ENCODE peak calls at places on chromosomes 7 and 10, in four cellular contexts. One of them, this sample, is unnamed.
A peak's percentile ranks its signal among the peaks of the same experiment; 100 is the strongest.

GRCh38 chr10:46541017-46541661 is 15.3 kb downstream of the GPRIN2 start:
- DNase-seq in heart right ventricle: no peak
- DNase-seq in esophagus squamous epithelium: no peak
- DNase-seq in heart left ventricle: peak; percentile 33
- DNase-seq in this sample: peak; percentile 37

GRCh38 chr7:135368416-135369186 is 135.0 kb downstream of the STRA8 start:
- DNase-seq in heart right ventricle: no peak
- DNase-seq in esophagus squamous epithelium: no peak
- DNase-seq in heart left ventricle: no peak
- DNase-seq in this sample: no peak

GRCh38 chr10:49539320-49539885 is 482 bp upstream of the ERCC6 start:
- DNase-seq in heart right ventricle: peak; percentile 27
- DNase-seq in esophagus squamous epithelium: no peak
- DNase-seq in heart left ventricle: peak; percentile 33
- DNase-seq in this sample: peak; percentile 25

GRCh38 chr7:29194206-29194593 is 375 bp upstream of the CHN2 start:
- DNase-seq in heart right ventricle: no peak
- DNase-seq in esophagus squamous epithelium: no peak
- DNase-seq in heart left ventricle: peak; percentile 26
- DNase-seq in this sample: peak; percentile 15

GRCh38 chr10:93030409-93030808 is 30.2 kb upstream of the CYP26C1 start:
- DNase-seq in heart right ventricle: no peak
- DNase-seq in esophagus squamous epithelium: no peak
- DNase-seq in heart left ventricle: no peak
- DNase-seq in this sample: no peak

GRCh38 chr7:140625908-140626868 is 14.4 kb downstream of the DENND2A start:
- DNase-seq in heart right ventricle: peak; percentile 94
- DNase-seq in esophagus squamous epithelium: no peak
- DNase-seq in heart left ventricle: peak; percentile 92
- DNase-seq in this sample: peak; percentile 92

GRCh38 chr7:104656467-104656866 is 328.1 kb downstream of the LHFPL3 start:
- DNase-seq in heart right ventricle: no peak
- DNase-seq in esophagus squamous epithelium: no peak
- DNase-seq in heart left ventricle: no peak
- DNase-seq in this sample: no peak

GRCh38 chr10:49598986-49599385 is 11.1 kb upstream of the SLC18A3 start:
- DNase-seq in heart right ventricle: no peak
- DNase-seq in esophagus squamous epithelium: no peak
- DNase-seq in heart left ventricle: no peak
- DNase-seq in this sample: no peak

GRCh38 chr7:85290252-85290651 is 103.4 kb upstream of the SEMA3D start:
- DNase-seq in heart right ventricle: no peak
- DNase-seq in esophagus squamous epithelium: no peak
- DNase-seq in heart left ventricle: no peak
- DNase-seq in this sample: no peak

GRCh38 chr10:7314068-7314646 is 96.7 kb downstream of the SFMBT2 start:
- DNase-seq in heart right ventricle: no peak
- DNase-seq in esophagus squamous epithelium: no peak
- DNase-seq in heart left ventricle: no peak
- DNase-seq in this sample: no peak

GRCh38 chr10:78712147-78712546 is 356.6 kb upstream of the ZMIZ1 start:
- DNase-seq in heart right ventricle: peak; percentile 68
- DNase-seq in esophagus squamous epithelium: no peak
- DNase-seq in heart left ventricle: peak; percentile 85
- DNase-seq in this sample: peak; percentile 51

GRCh38 chr7:2633538-2634264 is 1.9 kb downstream of the TTYH3 start:
- DNase-seq in heart right ventricle: no peak
- DNase-seq in esophagus squamous epithelium: no peak
- DNase-seq in heart left ventricle: peak; percentile 63
- DNase-seq in this sample: peak; percentile 21

GRCh38 chr7:35647171-35647574 is 47.8 kb downstream of the HERPUD2 start:
- DNase-seq in heart right ventricle: peak; percentile 21
- DNase-seq in esophagus squamous epithelium: no peak
- DNase-seq in heart left ventricle: peak; percentile 41
- DNase-seq in this sample: no peak

GRCh38 chr10:88979153-88979562 is 11.4 kb upstream of the FAS start:
- DNase-seq in heart right ventricle: no peak
- DNase-seq in esophagus squamous epithelium: no peak
- DNase-seq in heart left ventricle: peak; percentile 44
- DNase-seq in this sample: no peak

GRCh38 chr10:108980869-108981268 is 942.4 kb downstream of the XPNPEP1 start:
- DNase-seq in heart right ventricle: no peak
- DNase-seq in esophagus squamous epithelium: no peak
- DNase-seq in heart left ventricle: no peak
- DNase-seq in this sample: no peak

GRCh38 chr7:47461161-47461560 is 120.8 kb downstream of the TNS3 start:
- DNase-seq in heart right ventricle: peak; percentile 79
- DNase-seq in esophagus squamous epithelium: no peak
- DNase-seq in heart left ventricle: peak; percentile 85
- DNase-seq in this sample: peak; percentile 83

DNA sequence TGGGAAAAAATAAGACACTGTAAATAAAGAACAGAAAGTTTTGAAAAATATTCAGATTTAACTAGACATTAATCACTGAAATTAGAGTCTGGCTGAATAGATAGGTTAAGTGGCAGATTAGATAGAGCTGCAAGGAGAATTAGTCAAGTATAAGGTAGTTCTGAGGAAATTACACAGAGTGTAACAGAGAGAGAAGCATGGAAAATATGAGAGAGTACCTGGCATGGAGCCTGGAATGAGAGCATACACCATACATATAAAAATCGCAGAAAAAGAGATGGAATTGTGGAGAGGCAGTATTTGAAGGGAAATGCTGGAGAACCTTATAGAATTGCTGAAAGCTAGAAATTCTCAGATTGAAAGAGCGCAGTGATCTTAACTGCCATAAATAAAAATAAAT is 46.9 kb downstream of the ZNRF2 start:
- DNase-seq in heart right ventricle: no peak
- DNase-seq in esophagus squamous epithelium: no peak
- DNase-seq in heart left ventricle: no peak
- DNase-seq in this sample: no peak
- H3K4me1 ChIP-seq in heart right ventricle: peaks cover 15% of the 10 kb centered on the region
- H3K4me1 ChIP-seq in esophagus squamous epithelium: peaks cover 35% of the 10 kb centered on the region
- H3K4me1 ChIP-seq in heart left ventricle: peaks cover 18% of the 10 kb centered on the region
- H3K4me1 ChIP-seq in this sample: peaks cover 13% of the 10 kb centered on the region

DNA sequence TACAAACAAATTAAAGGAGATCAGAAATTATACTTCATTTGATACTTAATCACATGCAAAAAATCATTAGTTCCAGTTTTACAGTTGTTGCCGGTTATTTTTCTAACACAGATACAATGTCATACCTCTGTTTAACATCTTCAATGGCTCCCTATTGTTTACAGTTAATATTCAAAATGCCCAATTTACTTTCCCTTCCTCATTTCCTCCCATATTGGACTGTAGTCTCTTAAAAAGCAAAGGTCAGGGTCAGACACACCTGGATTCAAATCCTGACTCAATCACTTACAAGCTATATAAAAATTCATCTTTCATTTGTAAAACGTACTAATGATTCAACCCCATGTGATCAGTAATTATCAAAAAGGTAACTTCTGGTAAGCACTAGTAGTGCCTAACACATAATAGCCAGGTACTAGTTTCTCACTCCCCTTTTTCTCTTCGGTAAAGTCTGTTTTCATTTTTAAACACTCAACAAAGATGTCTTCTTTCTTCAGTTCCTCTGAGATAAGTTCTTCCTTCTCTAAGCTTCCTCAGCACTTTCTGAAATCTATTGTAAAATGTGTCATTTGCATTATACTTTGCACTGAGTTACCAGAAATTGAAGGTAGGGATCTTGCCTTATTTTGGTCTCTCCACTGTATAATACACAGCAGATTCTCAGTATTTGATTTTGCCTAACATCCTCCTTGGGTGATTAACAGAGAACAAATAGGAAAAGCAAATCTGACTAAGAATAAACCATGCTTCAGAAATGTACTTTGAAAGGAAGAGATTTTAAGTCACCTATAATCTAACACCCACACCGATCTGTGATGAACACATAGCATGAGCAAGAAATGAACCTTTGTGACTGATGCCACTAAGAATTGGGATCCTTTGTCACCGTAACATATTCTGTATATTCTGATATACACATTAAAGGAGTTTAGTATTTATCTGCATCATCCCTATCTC is 16.1 kb downstream of the KMT2C start:
- DNase-seq in heart right ventricle: no peak
- DNase-seq in esophagus squamous epithelium: no peak
- DNase-seq in heart left ventricle: no peak
- DNase-seq in this sample: no peak
- H3K4me1 ChIP-seq in heart right ventricle: no peaks in the 10 kb centered on the region
- H3K4me1 ChIP-seq in esophagus squamous epithelium: peaks cover 12% of the 10 kb centered on the region
- H3K4me1 ChIP-seq in heart left ventricle: peaks cover 6% of the 10 kb centered on the region
- H3K4me1 ChIP-seq in this sample: peaks cover 16% of the 10 kb centered on the region

DNA sequence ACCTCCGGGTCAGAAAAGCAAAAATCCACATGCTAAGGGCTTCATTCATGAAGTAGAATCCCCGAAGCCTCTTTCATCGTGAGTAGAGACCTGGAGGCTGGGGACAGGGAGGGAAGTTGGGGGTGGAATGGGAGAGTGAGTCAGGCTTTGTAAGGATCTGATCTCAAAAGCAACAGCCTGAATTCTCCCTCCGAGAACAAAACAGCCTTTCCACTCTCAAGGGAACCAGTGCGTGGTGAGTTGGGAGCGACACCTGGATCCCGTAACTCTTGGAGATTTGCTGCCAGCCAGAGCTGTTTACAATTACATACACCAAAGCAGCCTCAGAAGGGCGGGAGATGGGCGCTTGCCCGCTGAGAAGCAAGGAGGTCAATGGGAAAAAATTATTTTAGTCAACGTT is 10.8 kb downstream of the AFAP1L2 start:
- DNase-seq in heart right ventricle: no peak
- DNase-seq in esophagus squamous epithelium: no peak
- DNase-seq in heart left ventricle: no peak
- DNase-seq in this sample: no peak
- H3K4me1 ChIP-seq in heart right ventricle: peaks cover 17% of the 10 kb centered on the region
- H3K4me1 ChIP-seq in esophagus squamous epithelium: peaks cover 88% of the 10 kb centered on the region
- H3K4me1 ChIP-seq in heart left ventricle: peaks cover 26% of the 10 kb centered on the region
- H3K4me1 ChIP-seq in this sample: peaks cover 50% of the 10 kb centered on the region

DNA sequence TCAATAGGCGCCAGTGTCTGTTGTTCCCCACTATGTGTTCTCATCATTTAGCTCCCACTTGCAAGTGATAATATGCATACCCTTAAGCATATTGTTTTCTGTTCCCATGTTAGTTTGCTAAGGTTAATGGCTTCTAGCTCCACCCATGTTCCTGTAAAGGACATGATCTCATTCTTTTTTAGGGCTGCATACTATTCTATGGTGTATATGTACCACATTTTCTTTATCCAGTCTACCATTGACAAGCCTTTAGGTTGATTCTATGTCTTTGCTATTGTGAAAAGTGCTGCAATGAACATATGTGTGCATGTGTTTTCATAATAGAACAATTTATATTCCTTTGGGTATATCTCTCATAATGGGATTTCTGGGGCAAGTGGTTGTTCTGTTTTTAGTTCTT is 77.8 kb upstream of the PLXDC2 start:
- DNase-seq in heart right ventricle: no peak
- DNase-seq in esophagus squamous epithelium: no peak
- DNase-seq in heart left ventricle: no peak
- DNase-seq in this sample: no peak
- H3K4me1 ChIP-seq in heart right ventricle: no peaks in the 10 kb centered on the region
- H3K4me1 ChIP-seq in esophagus squamous epithelium: no peaks in the 10 kb centered on the region
- H3K4me1 ChIP-seq in heart left ventricle: no peaks in the 10 kb centered on the region
- H3K4me1 ChIP-seq in this sample: no peaks in the 10 kb centered on the region

GRCh38 chr10:124697837-124698559 is 46.2 kb downstream of the FAM53B start:
- DNase-seq in heart right ventricle: no peak
- DNase-seq in esophagus squamous epithelium: no peak
- DNase-seq in heart left ventricle: no peak
- DNase-seq in this sample: no peak
- H3K4me1 ChIP-seq in heart right ventricle: peaks cover 97% of the 10 kb centered on the region
- H3K4me1 ChIP-seq in esophagus squamous epithelium: peaks cover 98% of the 10 kb centered on the region
- H3K4me1 ChIP-seq in heart left ventricle: peaks cover 76% of the 10 kb centered on the region
- H3K4me1 ChIP-seq in this sample: peaks cover 100% of the 10 kb centered on the region